ENCODE peak calls at places on chromosomes 7 and 10, in six cellular contexts. O is lower leg skin; U is EL; J is CD4-positive, CD25-positive, alpha-beta regulatory T cell; I is gastrocnemius medialis; A is Caki2. V is an unnamed sample.

GRCh38 chr10:66773418-66773817 is 152.4 kb upstream of the LRRTM3 start:
- DNase-seq in O (no peak), U (no peak), J (no peak), I (no peak), A (no peak), V (no peak)

GRCh38 chr10:45379303-45379726 is 5.3 kb downstream of the ALOX5 start:
- DNase-seq in O (no peak), U (no peak), J (no peak), I (no peak), A (no peak), V (no peak)

GRCh38 chr7:81692146-81692905 is 77.5 kb downstream of the HGF start:
- DNase-seq in O (no peak), U (peak), J (no peak), I (no peak), A (no peak), V (no peak)

GRCh38 chr7:66092654-66093053 is 17.0 kb downstream of the ASL start:
- DNase-seq in O (no peak), U (no peak), J (no peak), I (no peak), A (no peak), V (no peak)

GRCh38 chr7:45181991-45182855 is 24.6 kb downstream of the RAMP3 start:
- DNase-seq in O (no peak), U (no peak), J (no peak), I (no peak), A (no peak), V (no peak)

GRCh38 chr10:92699518-92700272 is 9.9 kb downstream of the HHEX start:
- DNase-seq in O (no peak), U (peak), J (peak), I (no peak), A (peak), V (no peak)

GRCh38 chr10:22453948-22454347 is 108.7 kb downstream of the SPAG6 start:
- DNase-seq in O (no peak), U (no peak), J (no peak), I (no peak), A (no peak), V (no peak)

GRCh38 chr7:106901870-106902441 is 36.9 kb downstream of the PIK3CG start:
- DNase-seq in O (no peak), U (no peak), J (no peak), I (no peak), A (no peak), V (no peak)

GRCh38 chr7:87877641-87878040 is 1.3 kb downstream of the DBF4 start:
- DNase-seq in O (no peak), U (no peak), J (no peak), I (no peak), A (no peak), V (no peak)

GRCh38 chr7:146830686-146831085 is 714.1 kb downstream of the CNTNAP2 start:
- DNase-seq in O (no peak), U (no peak), J (no peak), I (no peak), A (no peak), V (no peak)

GRCh38 chr7:5670173-5670933 is 111.1 kb downstream of the RNF216 start:
- DNase-seq in O (no peak), U (no peak), J (no peak), I (no peak), A (no peak), V (no peak)

GRCh38 chr7:133364959-133365680 is 112.2 kb downstream of the EXOC4 start:
- DNase-seq in O (no peak), U (peak), J (peak), I (no peak), A (no peak), V (no peak)

GRCh38 chr10:73875139-73875475 is 752 bp upstream of the CAMK2G start:
- DNase-seq in O (no peak), U (no peak), J (peak), I (no peak), A (no peak), V (no peak)

V was measured in AG09309.